ENCODE peak calls at places on chromosomes 4 and X, in seven cellular contexts. C is naive thymus-derived CD8-positive, alpha-beta T cell; D is GM23248; Y is fibroblast of lung; U is adrenal gland; N is WERI-Rb-1; P is caudate nucleus. M is an unnamed sample.

GRCh38 chr4:7894677-7895181 is 44.9 kb downstream of the AFAP1 start:
- DNase-seq in C (no peak), D (no peak), Y (no peak), U (no peak), N (peak), P (no peak), M (no peak)

GRCh38 chr4:110586137-110586850 is 36.6 kb downstream of the PITX2 start:
- DNase-seq in C (no peak), D (peak), Y (peak), U (no peak), N (no peak), P (no peak), M (no peak)

GRCh38 chrX:132216806-132217202 is 2.4 kb downstream of the RAP2C start:
- DNase-seq in C (no peak), D (peak), Y (peak), U (no peak), N (no peak), P (no peak), M (no peak)

GRCh38 chr4:163448541-163449203 is 24.9 kb downstream of the TKTL2 start:
- DNase-seq in C (no peak), D (peak), Y (peak), U (peak), N (no peak), P (no peak), M (no peak)

GRCh38 chrX:71671043-71671829 is 3.9 kb downstream of the LOC101059915 start:
- DNase-seq in C (no peak), D (no peak), Y (no peak), U (no peak), N (no peak), P (no peak), M (no peak)

GRCh38 chr4:75513529-75514130 is 573 bp downstream of the RCHY1 start:
- DNase-seq in C (no peak), D (peak), Y (peak), U (no peak), N (no peak), P (no peak), M (no peak)

GRCh38 chr4:81565137-81565870 is 93.6 kb upstream of the RASGEF1B start:
- DNase-seq in C (no peak), D (peak), Y (peak), U (peak), N (no peak), P (peak), M (peak)

GRCh38 chr4:6373541-6374410 is 98.6 kb downstream of the PPP2R2C start:
- DNase-seq in C (no peak), D (no peak), Y (no peak), U (no peak), N (no peak), P (peak), M (no peak)

GRCh38 chrX:327660-328126 is 9.1 kb upstream of the GTPBP6 start:
- DNase-seq in C (no peak), D (no peak), Y (no peak), U (no peak), N (no peak), P (no peak), M (no peak)

GRCh38 chr4:8786166-8786565 is 85.5 kb downstream of the HMX1 start:
- DNase-seq in C (no peak), D (no peak), Y (no peak), U (no peak), N (no peak), P (no peak), M (no peak)

GRCh38 chr4:81040175-81040659 is 9.7 kb downstream of the BMP3 start:
- DNase-seq in C (no peak), D (peak), Y (peak), U (no peak), N (no peak), P (no peak), M (no peak)

GRCh38 chrX:121084903-121085611 is 37.6 kb downstream of the GLUD2 start:
- DNase-seq in C (no peak), D (no peak), Y (no peak), U (no peak), N (no peak), P (no peak), M (no peak)

GRCh38 chrX:30971761-30972603 is 82.9 kb upstream of the TAB3 start:
- DNase-seq in C (no peak), D (peak), Y (peak), U (peak), N (peak), P (no peak), M (no peak)

GRCh38 chrX:17968367-17968766 is 107.3 kb upstream of the RAI2 start:
- DNase-seq in C (no peak), D (no peak), Y (no peak), U (no peak), N (no peak), P (no peak), M (no peak)

GRCh38 chrX:102902355-102902754 is 34.7 kb upstream of the RAB40AL start:
- DNase-seq in C (no peak), D (no peak), Y (no peak), U (no peak), N (no peak), P (no peak), M (no peak)

GRCh38 chrX:150704030-150704613 is 10.9 kb downstream of the MTMR1 start:
- DNase-seq in C (no peak), D (peak), Y (peak), U (peak), N (no peak), P (no peak), M (no peak)

GRCh38 chrX:95884196-95884595 is 800.4 kb upstream of the DIAPH2 start:
- DNase-seq in C (no peak), D (no peak), Y (no peak), U (no peak), N (no peak), P (no peak), M (no peak)

M was measured in posterior cingulate gyrus.